ENCODE peak calls at places on chromosomes 7 and 10, in five cellular contexts. S, T, E, D and A are unnamed samples.

GRCh38 chr7:86786376-86786775 is 142.7 kb downstream of the GRM3 start:
- DNase-seq in S (no peak), T (no peak), E (no peak), D (no peak), A (no peak)

GRCh38 chr10:42926831-42927230 is 144.2 kb downstream of the BMS1 start:
- DNase-seq in S (no peak), T (no peak), E (no peak), D (no peak), A (no peak)

GRCh38 chr10:86415099-86415498 is 48.5 kb upstream of the GRID1 start:
- DNase-seq in S (no peak), T (no peak), E (no peak), D (no peak), A (no peak)

GRCh38 chr7:101915000-101915399 is 97.6 kb downstream of the CUX1 start:
- DNase-seq in S (no peak), T (no peak), E (no peak), D (no peak), A (no peak)

GRCh38 chr10:1187151-1187854 is 131.1 kb downstream of the WDR37 start:
- DNase-seq in S (no peak), T (no peak), E (no peak), D (no peak), A (no peak)

GRCh38 chr7:78173192-78173591 is 374.6 kb downstream of the PHTF2 start:
- DNase-seq in S (no peak), T (peak; percentile 7), E (no peak), D (no peak), A (no peak)

GRCh38 chr10:95815701-95816100 is 59.7 kb downstream of the ENTPD1 start:
- DNase-seq in S (no peak), T (no peak), E (no peak), D (no peak), A (no peak)

GRCh38 chr10:94292448-94293118 is 70.2 kb downstream of the NOC3L start:
- DNase-seq in S (no peak), T (peak; percentile 73), E (no peak), D (no peak), A (no peak)

GRCh38 chr7:47474211-47474936 is 107.5 kb downstream of the TNS3 start:
- DNase-seq in S (no peak), T (peak; percentile 28), E (no peak), D (no peak), A (no peak)

GRCh38 chr10:102835007-102835482 is 2.2 kb downstream of the CYP17A1 start:
- DNase-seq in S (peak; percentile 84), T (peak; percentile 71), E (peak; percentile 62), D (peak; percentile 78), A (peak; percentile 62)

GRCh38 chr7:48246073-48246472 is 74.8 kb downstream of the ABCA13 start:
- DNase-seq in S (no peak), T (peak; percentile 9), E (no peak), D (no peak), A (no peak)

GRCh38 chr10:86344714-86345161 is 21.9 kb downstream of the GRID1 start:
- DNase-seq in S (no peak), T (no peak), E (no peak), D (no peak), A (no peak)

GRCh38 chr10:75103881-75104686 is 7.4 kb upstream of the SAMD8 start:
- DNase-seq in S (no peak), T (no peak), E (no peak), D (no peak), A (no peak)

GRCh38 chr10:131746785-131747184 is 154.0 kb upstream of the PPP2R2D start:
- DNase-seq in S (no peak), T (no peak), E (no peak), D (no peak), A (no peak)

GRCh38 chr10:17586741-17587720 is 30.1 kb downstream of the HACD1 start:
- DNase-seq in S (no peak), T (peak; percentile 43), E (no peak), D (no peak), A (no peak)

GRCh38 chr7:114922652-114923402 is 933 bp downstream of the MDFIC start:
- DNase-seq in S (peak; percentile 53), T (peak; percentile 77), E (no peak), D (no peak), A (no peak)

GRCh38 chr10:58963101-58963534 is 213.3 kb upstream of the PHYHIPL start:
- DNase-seq in S (no peak), T (no peak), E (no peak), D (peak; percentile 21), A (peak; percentile 70)

GRCh38 chr10:536371-536925 is 153.0 kb downstream of the DIP2C start:
- DNase-seq in S (no peak), T (peak; percentile 71), E (no peak), D (no peak), A (no peak)

GRCh38 chr10:94129393-94130130 is 135.8 kb downstream of the PLCE1 start:
- DNase-seq in S (peak; percentile 33), T (peak; percentile 91), E (no peak), D (no peak), A (no peak)

GRCh38 chr10:132299381-132300336 is 8.1 kb downstream of the STK32C start:
- DNase-seq in S (no peak), T (no peak), E (no peak), D (no peak), A (no peak)

GRCh38 chr10:49417311-49418052 is 21.6 kb upstream of the DRGX start:
- DNase-seq in S (no peak), T (no peak), E (no peak), D (no peak), A (no peak)

GRCh38 chr10:3782456-3783312 is 2.3 kb downstream of the KLF6 start:
- DNase-seq in S (no peak), T (peak; percentile 96), E (no peak), D (peak; percentile 33), A (peak; percentile 82)

GRCh38 chr7:100829150-100829716 is 1.9 kb upstream of the EPHB4 start:
- DNase-seq in S (no peak), T (no peak), E (no peak), D (peak; percentile 91), A (no peak)

GRCh38 chr7:18496336-18496700 is 769 bp downstream of the HDAC9 start:
- DNase-seq in S (no peak), T (no peak), E (no peak), D (no peak), A (no peak)

GRCh38 chr10:68787813-68788212 is 39.5 kb upstream of the STOX1 start:
- DNase-seq in S (no peak), T (no peak), E (no peak), D (no peak), A (no peak)

GRCh38 chr10:28327494-28327886 is 24.6 kb upstream of the MPP7 start:
- DNase-seq in S (no peak), T (peak; percentile 65), E (no peak), D (no peak), A (no peak)

GRCh38 chr10:113169853-113170455 is 219.9 kb downstream of the TCF7L2 start:
- DNase-seq in S (no peak), T (no peak), E (no peak), D (no peak), A (no peak)

GRCh38 chr7:143416565-143417149 is 8.0 kb upstream of the EPHA1 start:
- DNase-seq in S (peak; percentile 78), T (peak; percentile 53), E (no peak), D (peak; percentile 81), A (peak; percentile 48)

GRCh38 chr7:36658603-36659516 is 65.4 kb downstream of the AOAH start:
- DNase-seq in S (peak; percentile 35), T (peak; percentile 94), E (no peak), D (no peak), A (peak; percentile 34)

GRCh38 chr7:43784030-43785001 is 25.8 kb downstream of the BLVRA start:
- DNase-seq in S (no peak), T (peak; percentile 6), E (no peak), D (no peak), A (no peak)

GRCh38 chr7:20598479-20599419 is 16.7 kb upstream of the ABCB5 start:
- DNase-seq in S (peak; percentile 33), T (peak; percentile 71), E (no peak), D (peak; percentile 27), A (peak; percentile 35)

GRCh38 chr7:42763137-42763551 is 148.7 kb downstream of the C7orf25 start:
- DNase-seq in S (no peak), T (no peak), E (no peak), D (no peak), A (no peak)

GRCh38 chr10:43685744-43686143 is 37.1 kb upstream of the ZNF32 start:
- DNase-seq in S (no peak), T (no peak), E (no peak), D (no peak), A (no peak)

GRCh38 chr7:134179321-134179720 is 52.2 kb downstream of the LRGUK start:
- DNase-seq in S (no peak), T (no peak), E (no peak), D (no peak), A (no peak)

GRCh38 chr10:55397777-55398176 is 596.7 kb upstream of the PCDH15 start:
- DNase-seq in S (no peak), T (no peak), E (no peak), D (no peak), A (no peak)

GRCh38 chr10:110822708-110823291 is 48.9 kb upstream of the PDCD4 start:
- DNase-seq in S (no peak), T (no peak), E (peak; percentile 29), D (no peak), A (no peak)

GRCh38 chr10:107548301-107548700 is 383.8 kb upstream of the SORCS1 start:
- DNase-seq in S (no peak), T (no peak), E (no peak), D (no peak), A (no peak)

DNA sequence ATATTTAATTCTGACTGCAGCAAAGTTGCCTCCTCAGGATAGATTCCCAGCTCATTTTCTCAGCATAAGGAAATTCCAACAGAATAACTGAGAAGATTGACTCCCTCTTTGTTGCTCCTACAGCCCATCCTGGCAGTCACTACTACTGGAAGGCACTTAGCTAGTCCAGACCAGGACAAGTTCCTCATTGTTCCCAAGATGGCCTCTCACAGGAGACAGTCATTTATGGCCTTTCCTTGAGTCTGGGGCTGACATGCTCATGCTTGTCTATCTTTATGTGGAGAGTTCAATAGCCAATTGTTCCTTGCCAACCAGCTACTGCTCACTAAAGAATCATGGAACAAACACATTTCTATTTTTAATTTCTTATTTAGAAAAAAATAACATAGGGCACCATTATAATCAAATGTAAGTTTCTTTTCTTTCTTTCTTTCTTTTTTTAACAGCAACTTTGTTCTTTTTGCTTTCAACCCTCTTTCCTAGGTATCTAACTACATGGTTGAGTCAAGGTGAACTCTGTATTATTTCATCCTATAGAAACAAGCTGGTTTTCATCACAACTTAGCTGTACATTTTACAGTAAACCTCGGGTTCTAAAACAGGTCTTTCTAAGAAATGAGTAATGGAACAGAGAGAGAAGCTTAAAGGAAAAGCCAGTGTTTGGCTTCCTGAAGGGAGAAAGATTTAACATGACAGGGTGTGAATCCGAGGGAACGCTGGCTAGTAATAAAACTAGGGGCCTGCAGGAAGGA is 143.1 kb upstream of the ITGB1 start:
- DNase-seq in S (no peak), T (no peak), E (no peak), D (no peak), A (no peak)
- TF ChIP-seq MAFK in S (no peak), T (no peak), E (no peak), D (no peak), A (no peak)

GRCh38 chr7:99393363-99394187 is 14.8 kb downstream of the PDAP1 start:
- DNase-seq in S (no peak), T (no peak), E (peak; percentile 73), D (peak; percentile 56), A (no peak)
- TF ChIP-seq MAFK in S (no peak), T (no peak), E (no peak), D (no peak), A (no peak)

GRCh38 chr10:117240105-117240729 is 697 bp upstream of the SLC18A2 start:
- DNase-seq in S (no peak), T (no peak), E (no peak), D (no peak), A (no peak)
- TF ChIP-seq MAFK in S (no peak), T (no peak), E (no peak), D (no peak), A (no peak)

GRCh38 chr7:38052786-38053185 is 125.3 kb upstream of the STARD3NL start:
- DNase-seq in S (no peak), T (no peak), E (no peak), D (no peak), A (no peak)
- TF ChIP-seq MAFK in S (no peak), T (no peak), E (no peak), D (no peak), A (no peak)